ENCODE peak calls at places on chromosomes 1 and 21, in five cellular contexts. V is tibial nerve, X is adrenal gland, Y is uterus, T is H1. K is an unnamed sample.

GRCh38 chr1:156295391-156295947 is at the start of gene GLMP:
- DNase-seq in X (peak), V (peak), Y (peak), T (peak), K (no peak)

GRCh38 chr1:2452583-2453315 is 23.3 kb upstream of the PLCH2 start:
- DNase-seq in V (no peak), Y (no peak), T (no peak), X (peak), K (no peak)

GRCh38 chr1:52970149-52970548 is 43.1 kb downstream of the SCP2 start:
- DNase-seq in Y (no peak), V (no peak), X (no peak), T (no peak), K (no peak)

GRCh38 chr1:39490596-39491145 is 765 bp upstream of the BMP8A start:
- DNase-seq in T (peak), X (no peak), Y (no peak), V (no peak), K (no peak)

GRCh38 chr1:25711555-25712298 is 88.3 kb upstream of the SELENON start:
- DNase-seq in T (no peak), Y (no peak), V (no peak), X (peak), K (no peak)

GRCh38 chr1:113396585-113396984 is 6.3 kb downstream of the MAGI3 start:
- DNase-seq in Y (no peak), T (no peak), V (no peak), X (no peak), K (no peak)

GRCh38 chr1:15355968-15356621 is 53.6 kb upstream of the EFHD2 start:
- DNase-seq in Y (no peak), V (no peak), X (peak), T (no peak), K (no peak)

GRCh38 chr1:174692313-174692712 is 244.5 kb downstream of the GPR52 start:
- DNase-seq in V (no peak), Y (no peak), X (peak), T (no peak), K (no peak)

GRCh38 chr1:242425232-242425631 is 99.3 kb downstream of the PLD5 start:
- DNase-seq in T (no peak), V (no peak), Y (no peak), X (no peak), K (no peak)

GRCh38 chr1:228986093-228986904 is 251.0 kb downstream of the RHOU start:
- DNase-seq in V (peak), Y (peak), T (no peak), X (peak), K (no peak)

GRCh38 chr1:246793331-246793890 is 69.2 kb downstream of the SCCPDH start:
- DNase-seq in X (no peak), T (no peak), Y (no peak), V (no peak), K (no peak)

GRCh38 chr1:160377585-160378206 is 10.8 kb downstream of the NHLH1 start:
- DNase-seq in Y (no peak), X (no peak), V (no peak), T (no peak), K (no peak)

GRCh38 chr1:19596065-19596718 is 47.9 kb upstream of the NBL1 start:
- DNase-seq in V (no peak), X (peak), T (no peak), Y (no peak), K (no peak)

GRCh38 chr1:160773088-160773487 is 22.9 kb upstream of the LY9 start:
- DNase-seq in Y (no peak), T (no peak), X (no peak), V (no peak), K (no peak)

GRCh38 chr1:160156361-160156760 is 5.0 kb downstream of the ATP1A4 start:
- DNase-seq in X (no peak), V (no peak), T (no peak), Y (no peak), K (no peak)

GRCh38 chr1:150791587-150791986 is 16.5 kb downstream of the CTSK start:
- DNase-seq in T (no peak), X (no peak), Y (no peak), V (no peak), K (no peak)

GRCh38 chr21:32844653-32845443 is 73.3 kb upstream of the PAXBP1 start:
- DNase-seq in Y (no peak), V (no peak), T (no peak), X (peak), K (no peak)
- TF ChIP-seq CTCF in Y (no peak), V (no peak), T (no peak), X (no peak), K (no peak)

GRCh38 chr1:45134468-45134873 is 71.9 kb downstream of the ZSWIM5 start:
- DNase-seq in X (no peak), Y (no peak), T (no peak), V (no peak), K (no peak)
- H3K27ac ChIP-seq in X (no peak), Y (no peak), T (no peak), V (no peak), K (no peak)

GRCh38 chr21:46065993-46066842 is 31.7 kb upstream of the COL6A2 start:
- DNase-seq in X (no peak), Y (no peak), V (no peak), T (no peak), K (no peak)
- TF ChIP-seq POLR2A in X (no peak), Y (no peak), V (no peak), T (no peak), K (no peak)

DNA sequence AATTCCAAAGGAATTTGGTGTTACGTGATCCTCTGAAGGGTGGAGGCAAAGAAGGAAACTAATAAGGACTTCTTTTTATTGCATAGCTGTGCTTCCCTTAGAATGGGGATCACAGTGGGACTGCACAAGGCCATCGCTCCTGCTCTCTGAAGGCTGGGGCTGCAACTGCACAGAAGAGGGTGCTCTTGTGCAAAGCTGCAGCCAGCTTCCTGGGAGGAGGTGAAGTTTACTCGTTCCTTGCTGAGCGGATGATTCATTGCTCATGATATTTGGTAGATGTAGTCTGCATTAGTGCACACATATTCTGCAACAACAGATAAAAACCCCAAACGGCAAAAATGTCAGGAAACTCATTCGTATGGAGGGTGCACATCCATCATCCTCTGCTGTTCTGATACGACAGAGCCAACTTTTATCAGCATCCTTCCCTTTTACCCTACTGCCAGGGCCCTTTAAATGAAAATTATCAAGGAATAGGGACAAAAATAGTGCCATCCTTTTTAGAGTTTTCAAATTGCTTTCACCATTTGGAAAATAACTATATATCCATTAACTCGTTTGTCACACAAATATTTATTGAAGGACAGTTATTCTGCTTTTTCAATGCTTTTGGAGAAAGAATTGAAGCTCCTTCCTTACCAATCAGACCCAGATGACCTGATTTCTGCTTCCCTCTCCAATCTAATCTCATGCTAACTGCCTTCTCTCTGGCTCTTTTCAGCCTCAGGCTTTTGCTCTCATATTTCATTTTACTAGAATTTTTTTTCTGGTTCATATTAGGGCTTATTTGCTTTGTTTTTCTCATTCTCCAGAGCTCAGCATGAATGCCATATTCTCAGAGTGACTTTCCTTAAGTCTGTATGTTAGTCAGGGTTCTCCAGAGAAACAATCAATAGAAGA is 263.6 kb downstream of the DUSP10 start:
- DNase-seq in Y (peak), X (peak), T (peak), V (peak), K (no peak)
- TF ChIP-seq CTCF in Y (peak), X (peak), T (peak), V (peak), K (peak)

GRCh38 chr1:202234331-202235002 is 40.9 kb downstream of the LGR6 start:
- DNase-seq in V (no peak), Y (no peak), X (no peak), T (no peak), K (no peak)

GRCh38 chr1:202233824-202234223 is 40.2 kb downstream of the LGR6 start:
- DNase-seq in V (no peak), Y (no peak), T (no peak), X (no peak), K (no peak)

GRCh38 chr1:202235003-202235660 is 41.5 kb downstream of the LGR6 start:
- DNase-seq in T (no peak), Y (no peak), V (no peak), X (no peak), K (no peak)

GRCh38 chr1:202237052-202237451 is 43.5 kb downstream of the LGR6 start:
- DNase-seq in T (peak), Y (no peak), X (peak), V (no peak), K (no peak)

DNA sequence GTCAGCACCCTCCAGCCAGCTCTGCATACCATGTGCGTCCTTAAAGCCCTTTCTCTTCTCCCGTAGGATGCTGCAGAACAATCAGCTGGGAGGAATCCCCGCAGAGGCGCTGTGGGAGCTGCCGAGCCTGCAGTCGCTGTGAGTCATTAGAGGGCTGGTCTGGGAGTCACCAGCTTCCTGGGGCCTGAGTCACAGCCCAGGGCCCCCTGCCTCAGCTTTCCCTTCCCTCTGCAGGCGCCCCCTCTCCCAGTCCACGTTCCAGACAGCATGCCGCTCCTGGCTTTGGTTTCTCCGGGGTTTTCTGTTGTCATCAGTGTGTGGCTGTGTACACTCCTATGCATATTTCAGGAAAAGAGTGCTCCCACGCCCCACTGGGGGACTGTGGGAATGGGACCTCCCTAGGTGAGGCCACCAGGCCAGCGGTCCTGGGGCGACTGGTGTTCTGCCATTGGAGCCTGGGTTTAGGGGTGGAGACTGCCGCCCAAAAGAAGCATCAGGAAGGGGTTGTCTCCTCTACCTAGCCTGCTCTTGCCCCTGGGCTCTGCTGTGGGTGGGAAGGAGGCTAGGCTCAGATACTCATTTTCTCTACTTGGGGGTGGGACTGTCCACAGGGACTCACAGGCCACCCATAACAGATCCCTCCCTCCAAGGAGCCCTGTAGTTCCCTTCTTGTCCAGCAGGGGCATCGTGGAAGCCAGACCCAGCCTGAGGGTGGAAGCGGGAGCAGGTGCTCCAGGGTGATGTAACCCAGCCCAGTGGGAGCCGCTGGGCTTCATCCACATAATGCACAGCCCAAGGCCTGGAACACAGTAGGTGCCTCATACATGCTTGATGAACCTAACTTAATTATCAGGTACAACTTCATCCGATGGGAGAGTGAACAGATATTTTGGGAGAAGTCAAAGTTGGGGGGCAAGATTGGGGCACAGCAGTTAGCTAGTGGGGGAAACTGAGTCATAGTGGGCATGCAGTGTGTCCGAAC is 42.5 kb downstream of the LGR6 start:
- DNase-seq in V (peak), X (peak), Y (peak), T (peak), K (no peak)
- H3K27ac ChIP-seq in V (no peak), X (no peak), Y (no peak), T (no peak), K (no peak)

DNA sequence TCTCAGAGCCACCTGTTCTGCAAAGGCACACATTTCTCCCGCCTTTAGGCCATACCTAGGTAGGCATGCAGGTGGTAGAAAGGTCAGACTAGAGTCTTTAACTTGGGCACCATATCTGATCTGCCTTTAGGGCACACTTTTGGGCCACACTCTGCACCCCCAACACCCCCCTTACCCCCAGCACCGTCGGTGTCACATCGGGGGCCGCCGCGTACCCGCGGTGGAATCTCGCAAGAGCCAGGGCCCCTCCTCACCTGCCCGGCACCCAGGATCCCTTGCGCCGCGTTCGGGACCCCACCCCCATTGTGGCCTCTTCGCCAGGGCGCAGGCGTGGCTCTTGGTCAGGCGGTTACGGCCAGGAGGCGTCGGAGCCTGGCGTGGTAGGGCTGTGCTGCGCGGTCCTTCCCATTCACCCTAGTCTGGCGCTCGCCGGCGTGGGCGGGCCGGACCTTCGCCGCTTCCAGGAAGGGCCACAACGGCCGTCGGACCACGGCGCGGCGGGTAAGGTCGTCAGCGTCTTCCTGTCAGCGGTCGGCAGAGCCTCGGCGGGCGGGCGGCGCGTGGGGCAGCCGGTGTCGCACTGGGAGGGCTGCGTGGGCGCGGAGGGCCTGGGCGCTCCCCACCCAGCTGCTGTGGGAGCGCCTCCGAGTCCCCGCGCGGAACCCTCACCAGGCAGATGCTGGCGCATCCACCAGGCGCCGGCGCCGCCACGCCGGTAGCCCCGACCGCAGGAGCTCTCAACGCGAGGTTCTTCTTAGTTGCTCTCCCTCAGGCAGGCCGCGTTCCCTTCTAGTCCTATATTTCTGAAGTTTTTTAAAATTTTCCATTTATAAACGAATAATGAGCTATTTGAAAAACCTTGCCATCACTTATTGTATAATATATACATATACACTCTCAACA is at the start of gene DNAH14:
- DNase-seq in Y (peak), V (no peak), X (peak), T (peak), K (no peak)
- TF ChIP-seq POLR2A in Y (no peak), V (no peak), X (peak), T (peak), K (no peak)

DNA sequence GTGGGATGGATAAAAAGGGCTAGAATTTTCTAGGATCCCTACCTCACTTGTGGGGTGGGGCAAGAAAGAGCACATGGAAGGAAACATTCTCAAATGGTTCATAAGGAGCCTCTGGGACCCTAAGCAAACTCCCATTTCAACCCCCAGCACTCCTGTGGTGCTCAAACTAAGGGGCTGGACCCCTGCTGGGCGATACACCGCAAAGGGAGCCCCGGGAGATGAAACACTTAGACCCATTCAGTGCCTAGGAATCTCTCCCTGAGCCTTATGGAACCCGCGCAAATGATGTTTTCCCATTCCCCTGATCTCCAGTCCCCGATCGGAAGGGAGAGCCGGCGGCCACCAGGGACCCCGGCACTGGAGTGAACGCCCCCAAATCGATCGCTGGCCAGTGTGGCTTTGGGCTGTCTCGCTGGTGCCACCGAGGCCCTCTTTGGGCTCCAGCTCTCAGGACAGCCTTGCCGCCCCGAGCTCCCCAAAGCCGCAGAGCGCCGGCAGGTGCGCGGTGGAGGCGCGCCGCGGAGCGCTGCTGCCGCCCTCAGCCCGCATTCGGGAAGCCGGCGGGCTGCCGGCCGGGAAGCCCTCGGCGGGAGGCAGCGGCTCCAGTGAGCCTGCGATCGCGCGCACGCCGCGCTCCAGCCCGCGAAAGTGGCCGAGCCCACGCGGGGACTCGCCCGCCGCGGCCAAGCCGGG is 1.2 kb downstream of the PLXNA2 start:
- DNase-seq in X (no peak), T (peak), V (no peak), Y (no peak), K (no peak)
- TF ChIP-seq CTCF in X (no peak), T (no peak), V (peak), Y (no peak), K (no peak)

GRCh38 chr21:32712641-32713040 is 15.2 kb downstream of the SYNJ1 start:
- DNase-seq in X (no peak), V (no peak), Y (no peak), T (no peak), K (no peak)

GRCh38 chr21:32713726-32714125 is 14.1 kb downstream of the SYNJ1 start:
- DNase-seq in T (no peak), V (no peak), X (no peak), Y (no peak), K (no peak)

GRCh38 chr21:32712043-32712442 is 15.8 kb downstream of the SYNJ1 start:
- DNase-seq in V (no peak), X (no peak), T (no peak), Y (no peak), K (no peak)

GRCh38 chr21:32710069-32710784 is 17.6 kb downstream of the SYNJ1 start:
- DNase-seq in Y (no peak), X (no peak), V (no peak), T (no peak), K (no peak)

DNA sequence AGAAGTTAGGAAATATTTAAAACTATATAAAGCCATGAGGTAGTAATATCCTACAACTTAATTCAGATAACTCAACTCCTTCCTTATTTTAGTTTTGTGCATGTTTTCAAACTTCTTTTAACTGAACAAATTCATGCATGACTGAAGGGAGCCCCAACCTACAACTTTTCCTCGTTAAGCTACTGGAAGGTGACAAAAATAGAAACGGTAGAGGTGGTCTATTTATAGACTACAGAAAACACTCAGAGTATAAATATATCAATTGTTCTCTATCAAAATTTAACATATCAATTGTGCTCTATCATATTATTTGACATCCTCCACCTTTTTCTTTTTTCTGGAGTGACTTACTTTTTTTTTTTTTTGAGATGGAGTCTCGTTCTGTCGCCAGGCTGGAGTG is 16.8 kb downstream of the SYNJ1 start:
- DNase-seq in X (no peak), V (no peak), Y (no peak), T (no peak), K (no peak)
- H3K27ac ChIP-seq in X (no peak), V (no peak), Y (no peak), T (no peak), K (no peak)

GRCh38 chr1:196497824-196498223 is 110.4 kb downstream of the KCNT2 start:
- DNase-seq in V (no peak), T (no peak), Y (no peak), X (no peak), K (no peak)

GRCh38 chr1:196494766-196495165 is 113.5 kb downstream of the KCNT2 start:
- DNase-seq in T (no peak), V (no peak), X (no peak), Y (no peak), K (no peak)

DNA sequence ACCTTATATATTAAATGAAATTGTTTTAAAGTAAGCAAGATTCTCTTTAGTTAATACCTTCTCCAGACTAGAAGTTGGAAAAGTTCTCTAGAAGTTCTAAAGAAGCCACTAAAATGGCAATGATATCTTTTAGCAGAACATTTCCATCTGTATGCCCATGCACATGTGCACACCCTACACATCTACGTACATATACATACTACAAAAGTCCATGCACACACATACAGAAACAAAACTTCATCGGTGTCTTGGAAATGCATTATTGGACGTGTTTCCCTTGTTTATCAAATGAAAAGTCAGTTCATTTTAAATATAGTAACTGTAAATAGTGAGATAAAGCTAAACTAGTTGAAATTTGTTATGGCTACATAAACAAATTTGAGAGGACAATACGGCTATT is 114.4 kb downstream of the KCNT2 start:
- DNase-seq in X (no peak), T (no peak), V (no peak), Y (no peak), K (no peak)
- TF ChIP-seq POLR2A in X (no peak), T (no peak), V (no peak), Y (no peak), K (no peak)

GRCh38 chr1:28176492-28177470 is at the start of gene PTAFR:
- DNase-seq in Y (no peak), X (peak), V (no peak), T (no peak), K (no peak)
- TF ChIP-seq CTCF in Y (no peak), X (peak), V (no peak), T (no peak), K (no peak)

K was measured in esophagus squamous epithelium.